ENCODE peak calls at places on chromosomes 12 and 14, in four cellular contexts. Z, V, A and M are unnamed samples.
A peak's percentile ranks its signal among the peaks of the same experiment; 100 is the strongest.

GRCh38 chr14:88911811-88912210 is 87.4 kb downstream of the TTC8 start:
- DNase-seq in Z (no peak), V (no peak), A (no peak), M (no peak)

GRCh38 chr14:88554458-88555286 is at the start of gene PTPN21:
- DNase-seq in Z (no peak), V (peak; percentile 91), A (peak; percentile 77), M (no peak)

GRCh38 chr12:12609692-12610091 is 2.0 kb upstream of the CREBL2 start:
- DNase-seq in Z (no peak), V (no peak), A (no peak), M (no peak)

GRCh38 chr12:22631863-22632463 is 7.0 kb downstream of the ETNK1 start:
- DNase-seq in Z (peak; percentile 13), V (peak; percentile 11), A (no peak), M (no peak)

GRCh38 chr12:97386133-97386581 is 76.4 kb upstream of the RMST start:
- DNase-seq in Z (no peak), V (peak; percentile 48), A (no peak), M (no peak)

GRCh38 chr12:130097798-130098255 is 64.4 kb upstream of the FZD10 start:
- DNase-seq in Z (no peak), V (peak; percentile 42), A (no peak), M (no peak)

GRCh38 chr14:36657409-36658090 is 4.1 kb upstream of the PAX9 start:
- DNase-seq in Z (no peak), V (peak; percentile 24), A (no peak), M (no peak)

GRCh38 chr14:53929871-53930685 is 26.5 kb downstream of the BMP4 start:
- DNase-seq in Z (peak; percentile 50), V (peak; percentile 62), A (no peak), M (no peak)

GRCh38 chr14:61321385-61322010 is at the start of gene PRKCH:
- DNase-seq in Z (no peak), V (peak; percentile 80), A (peak; percentile 77), M (peak; percentile 71)

GRCh38 chr12:110733089-110733715 is 9.5 kb downstream of the PPP1CC start:
- DNase-seq in Z (no peak), V (no peak), A (peak; percentile 56), M (no peak)

GRCh38 chr14:59600211-59600945 is 23.8 kb upstream of the CCDC175 start:
- DNase-seq in Z (no peak), V (no peak), A (no peak), M (no peak)

GRCh38 chr12:130162267-130162666 is at the start of gene FZD10:
- DNase-seq in Z (no peak), V (peak; percentile 67), A (no peak), M (no peak)

GRCh38 chr14:58299665-58300202 is 1.4 kb downstream of the ARID4A start:
- DNase-seq in Z (peak; percentile 33), V (peak; percentile 7), A (no peak), M (no peak)

GRCh38 chr14:103121846-103122577 is 1.2 kb upstream of the TNFAIP2 start:
- DNase-seq in Z (no peak), V (peak; percentile 87), A (peak; percentile 95), M (no peak)

GRCh38 chr12:115023279-115023678 is 339.3 kb upstream of the TBX3 start:
- DNase-seq in Z (no peak), V (no peak), A (no peak), M (no peak)

GRCh38 chr12:4908694-4909396 is 860 bp upstream of the KCNA1 start:
- DNase-seq in Z (no peak), V (peak; percentile 36), A (no peak), M (no peak)

GRCh38 chr12:53232641-53233538 is 881 bp upstream of the RARG start:
- DNase-seq in Z (no peak), V (peak; percentile 72), A (no peak), M (peak; percentile 33)

GRCh38 chr12:45216297-45216982 is 545 bp downstream of the ANO6 start:
- DNase-seq in Z (peak; percentile 70), V (peak; percentile 70), A (peak; percentile 63), M (peak; percentile 34)

GRCh38 chr12:6772729-6773661 is 675 bp downstream of the LAG3 start:
- DNase-seq in Z (no peak), V (no peak), A (no peak), M (no peak)

GRCh38 chr12:42180990-42181611 is 36.4 kb upstream of the GXYLT1 start:
- DNase-seq in Z (no peak), V (peak; percentile 8), A (no peak), M (no peak)

GRCh38 chr14:80618751-80619329 is 322.7 kb downstream of the CEP128 start:
- DNase-seq in Z (no peak), V (no peak), A (no peak), M (no peak)

GRCh38 chr14:56975521-56975920 is 165.2 kb upstream of the OTX2 start:
- DNase-seq in Z (no peak), V (no peak), A (no peak), M (no peak)

GRCh38 chr12:27279836-27280235 is 35.8 kb downstream of the STK38L start:
- DNase-seq in Z (no peak), V (peak; percentile 27), A (no peak), M (no peak)

GRCh38 chr12:106759526-106760183 is 14.8 kb upstream of the RIC8B start:
- DNase-seq in Z (no peak), V (no peak), A (no peak), M (no peak)
- TF ChIP-seq CTCF in Z (no peak), V (no peak), A (no peak), M (no peak)

GRCh38 chr14:64112859-64113258 is 181.3 kb downstream of the ESR2 start:
- DNase-seq in Z (no peak), V (peak; percentile 56), A (no peak), M (no peak)

GRCh38 chr14:64114166-64114565 is 180.0 kb downstream of the ESR2 start:
- DNase-seq in Z (no peak), V (peak; percentile 61), A (no peak), M (no peak)

GRCh38 chr14:64115401-64115800 is 178.8 kb downstream of the ESR2 start:
- DNase-seq in Z (no peak), V (no peak), A (no peak), M (no peak)

GRCh38 chr14:64114796-64115195 is 179.4 kb downstream of the ESR2 start:
- DNase-seq in Z (no peak), V (no peak), A (no peak), M (no peak)

GRCh38 chr14:64113279-64113678 is 180.9 kb downstream of the ESR2 start:
- DNase-seq in Z (no peak), V (peak; percentile 23), A (no peak), M (no peak)
- H3K36me3 ChIP-seq in Z (peaks cover 58% of the 10 kb centered on the region), V (no peaks in the 10 kb centered on the region), A (peaks cover 7% of the 10 kb centered on the region), M (peaks cover 8% of the 10 kb centered on the region)

GRCh38 chr12:93706387-93706786 is 29.2 kb downstream of the CRADD start:
- DNase-seq in Z (no peak), V (no peak), A (no peak), M (no peak)

GRCh38 chr12:93705237-93705636 is 28.1 kb downstream of the CRADD start:
- DNase-seq in Z (no peak), V (no peak), A (no peak), M (no peak)

GRCh38 chr12:93706824-93707223 is 29.6 kb downstream of the CRADD start:
- DNase-seq in Z (no peak), V (no peak), A (no peak), M (no peak)

GRCh38 chr12:93709386-93709785 is 32.2 kb downstream of the CRADD start:
- DNase-seq in Z (no peak), V (no peak), A (no peak), M (no peak)

GRCh38 chr12:93707836-93708235 is 30.7 kb downstream of the CRADD start:
- DNase-seq in Z (no peak), V (no peak), A (no peak), M (no peak)
- H3K27ac ChIP-seq in Z (no peak overlapping the region), V (no peak overlapping the region), A (no peak overlapping the region), M (no peak overlapping the region)

GRCh38 chr14:106277503-106277902 is 751.1 kb downstream of the TMEM121 start:
- DNase-seq in Z (peak; percentile 41), V (no peak), A (no peak), M (no peak)
- TF ChIP-seq CTCF in Z (peak; percentile 85), V (no peak), A (peak; percentile 34), M (peak; percentile 46)

GRCh38 chr14:74289801-74290200 is 12.9 kb downstream of the ABCD4 start:
- DNase-seq in Z (no peak), V (no peak), A (no peak), M (no peak)
- H3K36me3 ChIP-seq in Z (peaks cover 54% of the 10 kb centered on the region), V (no peaks in the 10 kb centered on the region), A (peaks cover 77% of the 10 kb centered on the region), M (peaks cover 43% of the 10 kb centered on the region)

GRCh38 chr12:92046557-92046956 is 99.1 kb downstream of the BTG1 start:
- DNase-seq in Z (no peak), V (no peak), A (no peak), M (no peak)

GRCh38 chr12:92044435-92044834 is 101.2 kb downstream of the BTG1 start:
- DNase-seq in Z (no peak), V (no peak), A (no peak), M (no peak)

GRCh38 chr12:92047058-92047826 is 98.4 kb downstream of the BTG1 start:
- DNase-seq in Z (no peak), V (no peak), A (no peak), M (peak; percentile 17)

GRCh38 chr12:92042791-92043531 is 102.7 kb downstream of the BTG1 start:
- DNase-seq in Z (no peak), V (no peak), A (no peak), M (no peak)

DNA sequence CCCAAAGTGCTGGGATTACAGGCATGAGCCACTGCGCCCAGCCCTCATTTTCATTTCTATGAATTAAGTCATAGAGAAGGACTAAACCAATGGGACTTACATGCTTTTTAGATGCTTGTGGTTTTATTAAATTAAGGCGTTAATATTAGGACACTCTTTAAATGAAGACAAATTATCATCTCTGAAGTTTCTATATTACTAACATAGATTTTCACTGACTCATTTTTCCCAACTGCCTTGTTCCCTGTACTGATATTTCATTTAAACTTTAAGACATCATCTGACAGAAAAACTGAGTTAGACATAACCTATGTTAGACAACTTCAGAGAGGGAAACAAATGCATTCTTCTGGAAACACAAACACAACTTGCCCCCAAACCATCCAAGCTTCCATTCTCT is 99.8 kb downstream of the BTG1 start:
- DNase-seq in Z (no peak), V (no peak), A (no peak), M (no peak)
- H3K27ac ChIP-seq in Z (no peak overlapping the region), V (no peak overlapping the region), A (no peak overlapping the region), M (no peak overlapping the region)

GRCh38 chr14:101783260-101784016 is 21.9 kb downstream of the PPP2R5C start:
- DNase-seq in Z (no peak), V (no peak), A (no peak), M (no peak)

GRCh38 chr14:101780390-101780789 is 18.9 kb downstream of the PPP2R5C start:
- DNase-seq in Z (no peak), V (no peak), A (no peak), M (no peak)

GRCh38 chr14:101780887-101781239 is 19.4 kb downstream of the PPP2R5C start:
- DNase-seq in Z (no peak), V (peak; percentile 28), A (no peak), M (no peak)

GRCh38 chr14:101784631-101785030 is 23.1 kb downstream of the PPP2R5C start:
- DNase-seq in Z (no peak), V (no peak), A (no peak), M (no peak)

GRCh38 chr14:101781240-101782061 is 19.9 kb downstream of the PPP2R5C start:
- DNase-seq in Z (peak; percentile 23), V (no peak), A (no peak), M (no peak)
- TF ChIP-seq CTCF in Z (no peak), V (no peak), A (no peak), M (no peak)